ENCODE peak calls at places on chromosomes 11 and 22, in nine cellular contexts. J is T-helper 2 cell; F is choroid plexus epithelial cell; T is iPS DF 6.9; R is stimulated activated CD4-positive, alpha-beta T cell treated with anti-CD3 and anti-CD28 coated beads, TNF-alpha, amount 100 ng/mL, for 48 hours; Y is A549; B is upper lobe of right lung; V is cardiac fibroblast; H is ACHN. P is an unnamed sample.

GRCh38 chr22:41377846-41378245 is 3.9 kb upstream of the TEF start:
- DNase-seq in J (no peak), F (no peak), T (no peak), R (no peak), Y (no peak), B (no peak), V (no peak), H (no peak), P (no peak)

GRCh38 chr11:74739546-74740270 is 8.5 kb upstream of the CHRDL2 start:
- DNase-seq in J (peak), F (peak), T (no peak), R (peak), Y (peak), B (no peak), V (peak), H (peak), P (peak)

GRCh38 chr11:115256326-115257197 is 247.7 kb downstream of the CADM1 start:
- DNase-seq in J (no peak), F (no peak), T (no peak), R (no peak), Y (no peak), B (no peak), V (no peak), H (no peak), P (no peak)

GRCh38 chr11:36333468-36333867 is 37.4 kb downstream of the PRR5L start:
- DNase-seq in J (no peak), F (peak), T (no peak), R (no peak), Y (no peak), B (no peak), V (peak), H (no peak), P (no peak)

GRCh38 chr11:18709414-18709813 is 10.8 kb downstream of the TMEM86A start:
- DNase-seq in J (no peak), F (no peak), T (no peak), R (no peak), Y (no peak), B (no peak), V (no peak), H (no peak), P (no peak)

GRCh38 chr22:38831166-38831945 is 12.5 kb downstream of the NPTXR start:
- DNase-seq in J (no peak), F (peak), T (no peak), R (no peak), Y (no peak), B (peak), V (peak), H (peak), P (peak)

GRCh38 chr11:128210148-128210940 is 377.0 kb downstream of the ETS1 start:
- DNase-seq in J (no peak), F (peak), T (no peak), R (no peak), Y (peak), B (no peak), V (peak), H (peak), P (no peak)

GRCh38 chr22:29040385-29041275 is 21.0 kb downstream of the C22orf31 start:
- DNase-seq in J (peak), F (peak), T (peak), R (peak), Y (no peak), B (no peak), V (peak), H (peak), P (peak)

GRCh38 chr22:20174785-20175596 is 24.1 kb upstream of the CCDC188 start:
- DNase-seq in J (no peak), F (peak), T (no peak), R (no peak), Y (no peak), B (no peak), V (peak), H (peak), P (no peak)

GRCh38 chr11:11171285-11171684 is 181.8 kb downstream of the CSNK2A3 start:
- DNase-seq in J (no peak), F (no peak), T (no peak), R (no peak), Y (no peak), B (no peak), V (no peak), H (no peak), P (no peak)

GRCh38 chr22:33776491-33776890 is 143.8 kb downstream of the LARGE1 start:
- DNase-seq in J (no peak), F (no peak), T (no peak), R (no peak), Y (no peak), B (no peak), V (no peak), H (no peak), P (no peak)

GRCh38 chr11:12393691-12394090 is 16.3 kb downstream of the PARVA start:
- DNase-seq in J (no peak), F (no peak), T (no peak), R (no peak), Y (no peak), B (no peak), V (no peak), H (no peak), P (no peak)

GRCh38 chr22:46090631-46091201 is 59.6 kb upstream of the PPARA start:
- DNase-seq in J (no peak), F (no peak), T (no peak), R (no peak), Y (no peak), B (peak), V (peak), H (no peak), P (no peak)

GRCh38 chr11:73758451-73758850 is 2.4 kb downstream of the RAB6A start:
- DNase-seq in J (no peak), F (no peak), T (no peak), R (no peak), Y (no peak), B (no peak), V (no peak), H (no peak), P (no peak)

GRCh38 chr11:65891180-65892136 is 985 bp downstream of the CCDC85B start:
- DNase-seq in J (no peak), F (no peak), T (no peak), R (no peak), Y (peak), B (no peak), V (peak), H (peak), P (no peak)

GRCh38 chr11:114302663-114303062 is 6.5 kb downstream of the NNMT start:
- DNase-seq in J (no peak), F (no peak), T (no peak), R (no peak), Y (no peak), B (no peak), V (no peak), H (no peak), P (no peak)

GRCh38 chr11:59184876-59185275 is 12.9 kb downstream of the DTX4 start:
- DNase-seq in J (no peak), F (no peak), T (no peak), R (no peak), Y (no peak), B (no peak), V (no peak), H (no peak), P (no peak)

GRCh38 chr11:13294771-13295579 is 17.4 kb downstream of the BMAL1 start:
- DNase-seq in J (no peak), F (no peak), T (no peak), R (no peak), Y (no peak), B (no peak), V (no peak), H (no peak), P (no peak)

GRCh38 chr22:44351685-44352377 is 39.1 kb upstream of the SHISAL1 start:
- DNase-seq in J (no peak), F (peak), T (no peak), R (peak), Y (peak), B (no peak), V (peak), H (peak), P (no peak)

GRCh38 chr22:48473202-48473601 is 1354.5 kb downstream of the BRD1 start:
- DNase-seq in J (no peak), F (no peak), T (no peak), R (no peak), Y (no peak), B (no peak), V (no peak), H (no peak), P (no peak)

GRCh38 chr11:75654314-75654713 is 14.5 kb downstream of the MAP6 start:
- DNase-seq in J (no peak), F (peak), T (no peak), R (no peak), Y (no peak), B (no peak), V (peak), H (no peak), P (no peak)

GRCh38 chr11:118868659-118869058 is 15.0 kb upstream of the CXCR5 start:
- DNase-seq in J (no peak), F (no peak), T (no peak), R (no peak), Y (no peak), B (no peak), V (no peak), H (no peak), P (no peak)

GRCh38 chr11:76880314-76880713 is 19.6 kb downstream of the ACER3 start:
- DNase-seq in J (no peak), F (peak), T (no peak), R (no peak), Y (no peak), B (no peak), V (no peak), H (no peak), P (peak)

GRCh38 chr11:130478881-130479280 is 30.4 kb downstream of the ADAMTS15 start:
- DNase-seq in J (no peak), F (peak), T (no peak), R (no peak), Y (no peak), B (no peak), V (peak), H (peak), P (no peak)

GRCh38 chr11:13680501-13681264 is 12.2 kb downstream of the FAR1 start:
- DNase-seq in J (no peak), F (peak), T (no peak), R (no peak), Y (no peak), B (no peak), V (no peak), H (no peak), P (no peak)

GRCh38 chr11:10519630-10520029 is 21.4 kb downstream of the RNF141 start:
- DNase-seq in J (no peak), F (no peak), T (no peak), R (no peak), Y (no peak), B (no peak), V (no peak), H (no peak), P (no peak)

GRCh38 chr11:35232961-35233360 is 94.0 kb downstream of the CD44 start:
- DNase-seq in J (no peak), F (no peak), T (no peak), R (no peak), Y (no peak), B (no peak), V (no peak), H (no peak), P (no peak)

GRCh38 chr11:17371614-17372013 is 16.8 kb downstream of the KCNJ11 start:
- DNase-seq in J (no peak), F (peak), T (no peak), R (no peak), Y (no peak), B (no peak), V (peak), H (peak), P (peak)

P was measured in foreskin melanocyte.